ENCODE peak calls at places on chromosomes 1 and 21, in six cellular contexts. G is sigmoid colon; I is KBM-7; W is caudate nucleus; T is GM12878; H is stimulated activated CD4-positive, alpha-beta T cell treated with anti-CD3 and anti-CD28 coated beads, Interleukin-2, amount 100 ng/mL, for 24 hours. E is an unnamed sample.

GRCh38 chr1:36871146-36871971 is 163.0 kb downstream of the GRIK3 start:
- DNase-seq in I (no peak), W (peak; percentile 46), G (peak; percentile 66), H (no peak), T (no peak), E (peak; percentile 96)

GRCh38 chr1:212255705-212256307 is 29.4 kb upstream of the PPP2R5A start:
- DNase-seq in I (peak; percentile 24), W (no peak), G (no peak), T (no peak), H (no peak), E (no peak)

GRCh38 chr1:93348104-93348780 is 2.5 kb downstream of the DR1 start:
- DNase-seq in G (no peak), I (peak; percentile 16), T (no peak), W (no peak), H (no peak), E (no peak)

GRCh38 chr1:54199765-54200518 is at the start of the genes CYB5RL and MRPL37:
- DNase-seq in W (peak; percentile 92), G (peak; percentile 96), H (peak; percentile 89), T (peak; percentile 91), I (peak; percentile 97), E (peak; percentile 87)

GRCh38 chr1:172277277-172277676 is 143.2 kb upstream of the C1orf105 start:
- DNase-seq in I (no peak), G (no peak), H (no peak), T (no peak), W (no peak), E (no peak)

GRCh38 chr21:26798856-26799751 is 46.1 kb downstream of the ADAMTS1 start:
- DNase-seq in G (no peak), H (no peak), W (no peak), T (no peak), I (no peak), E (no peak)

GRCh38 chr1:164092603-164093353 is 466.2 kb upstream of the PBX1 start:
- DNase-seq in T (no peak), I (no peak), H (peak; percentile 14), W (no peak), G (no peak), E (no peak)

GRCh38 chr1:114259517-114260160 is 106.0 kb upstream of the SYT6 start:
- DNase-seq in I (no peak), G (no peak), T (no peak), H (no peak), W (no peak), E (no peak)

GRCh38 chr1:26283226-26283853 is 3.5 kb downstream of the SH3BGRL3 start:
- DNase-seq in W (no peak), T (no peak), H (no peak), I (no peak), G (no peak), E (no peak)

GRCh38 chr1:47508900-47509488 is 71.2 kb downstream of the FOXD2 start:
- DNase-seq in H (no peak), T (no peak), G (no peak), W (no peak), I (no peak), E (no peak)

GRCh38 chr1:70666381-70667140 is 255.5 kb downstream of the CTH start:
- DNase-seq in H (no peak), T (no peak), G (no peak), I (no peak), W (no peak), E (no peak)

GRCh38 chr1:227790868-227791267 is 24.6 kb upstream of the PRSS38 start:
- DNase-seq in I (no peak), G (no peak), T (no peak), H (no peak), W (no peak), E (no peak)

GRCh38 chr1:95927061-95927460 is 693.1 kb downstream of the RWDD3 start:
- DNase-seq in T (no peak), H (no peak), G (no peak), I (no peak), W (no peak), E (no peak)

GRCh38 chr1:219412772-219413171 is 200.1 kb downstream of the ZC3H11B start:
- DNase-seq in I (no peak), W (no peak), T (no peak), G (no peak), H (no peak), E (no peak)

GRCh38 chr1:202056644-202057334 is 46.4 kb downstream of the ELF3 start:
- DNase-seq in W (no peak), H (no peak), T (no peak), G (no peak), I (peak; percentile 11), E (no peak)

GRCh38 chr1:228929476-228930027 is 194.3 kb downstream of the RHOU start:
- DNase-seq in H (no peak), I (no peak), G (no peak), T (no peak), W (no peak), E (no peak)

GRCh38 chr1:89566761-89567174 is 42.1 kb downstream of the LRRC8B start:
- DNase-seq in T (no peak), G (peak; percentile 66), I (no peak), H (no peak), W (no peak), E (peak; percentile 54)

GRCh38 chr1:22780696-22781095 is 70.1 kb downstream of the EPHB2 start:
- DNase-seq in I (no peak), H (peak; percentile 5), W (no peak), T (no peak), G (no peak), E (no peak)

GRCh38 chr1:181179980-181180964 is 91.8 kb downstream of the IER5 start:
- DNase-seq in W (peak; percentile 47), T (peak; percentile 4), I (no peak), G (no peak), H (peak; percentile 41), E (peak; percentile 87)

GRCh38 chr1:38559180-38559874 is 300.2 kb downstream of the RRAGC start:
- DNase-seq in G (no peak), W (no peak), T (peak; percentile 84), I (peak; percentile 42), H (peak; percentile 81), E (no peak)

GRCh38 chr1:2962061-2962460 is 59.2 kb upstream of the ACTRT2 start:
- DNase-seq in T (no peak), W (no peak), I (no peak), G (no peak), H (no peak), E (no peak)

GRCh38 chr1:108843390-108844188 is 13.3 kb downstream of the AKNAD1 start:
- DNase-seq in H (no peak), G (no peak), T (no peak), W (no peak), I (no peak), E (no peak)

GRCh38 chr1:40782371-40782956 is 1.1 kb upstream of the KCNQ4 start:
- DNase-seq in T (no peak), I (no peak), H (no peak), W (no peak), G (no peak), E (peak; percentile 59)

GRCh38 chr1:118246646-118247045 is 61.6 kb upstream of the SPAG17 start:
- DNase-seq in H (no peak), I (no peak), T (no peak), W (no peak), G (no peak), E (no peak)

GRCh38 chr1:155051777-155052398 is 772 bp downstream of the ADAM15 start:
- DNase-seq in I (peak; percentile 49), T (no peak), H (peak; percentile 53), G (peak; percentile 85), W (peak; percentile 47), E (no peak)

GRCh38 chr1:247165674-247166073 is 6.1 kb downstream of the ZNF124 start:
- DNase-seq in H (no peak), G (no peak), I (no peak), W (no peak), T (no peak), E (no peak)